ENCODE peak calls at places on chromosomes 5 and 9, in five cellular contexts. B is A549, C is foreskin keratinocyte, E is WTC11, K is Peyer's patch. Z is an unnamed sample.

GRCh38 chr5:1552469-1553255 is 28.9 kb upstream of the LPCAT1 start:
- DNase-seq in B (no peak), C (no peak), E (no peak), K (no peak), Z (no peak)

GRCh38 chr5:66898241-66899039 is 298.2 kb downstream of the CD180 start:
- DNase-seq in B (no peak), C (no peak), E (no peak), K (no peak), Z (no peak)

GRCh38 chr9:134335095-134335489 is 8.8 kb downstream of the RXRA start:
- DNase-seq in B (no peak), C (peak), E (no peak), K (no peak), Z (no peak)

GRCh38 chr9:33222031-33222430 is 17.9 kb upstream of the SPINK4 start:
- DNase-seq in B (no peak), C (peak), E (no peak), K (no peak), Z (no peak)

GRCh38 chr9:75378036-75378435 is 289.7 kb downstream of the OSTF1 start:
- DNase-seq in B (peak), C (no peak), E (no peak), K (no peak), Z (no peak)

GRCh38 chr9:133127340-133127981 is 6.4 kb upstream of the RALGDS start:
- DNase-seq in B (no peak), C (peak), E (no peak), K (no peak), Z (no peak)

GRCh38 chr5:135048930-135049329 is 14.9 kb upstream of the PITX1 start:
- DNase-seq in B (no peak), C (no peak), E (no peak), K (no peak), Z (no peak)

GRCh38 chr5:40909233-40909632 is at the start of gene C7:
- DNase-seq in B (no peak), C (no peak), E (no peak), K (no peak), Z (no peak)

GRCh38 chr5:180135128-180135955 is 63.8 kb upstream of the RNF130 start:
- DNase-seq in B (no peak), C (peak), E (no peak), K (peak), Z (no peak)

GRCh38 chr5:7471710-7472109 is 75.8 kb downstream of the ADCY2 start:
- DNase-seq in B (no peak), C (no peak), E (no peak), K (no peak), Z (no peak)

GRCh38 chr9:111980398-111980797 is 83.8 kb downstream of the UGCG start:
- DNase-seq in B (no peak), C (no peak), E (no peak), K (no peak), Z (no peak)

GRCh38 chr9:135500071-135500524 is 384 bp upstream of the MRPS2 start:
- DNase-seq in B (no peak), C (peak), E (no peak), K (no peak), Z (no peak)

GRCh38 chr9:111925017-111925770 is 28.6 kb downstream of the UGCG start:
- DNase-seq in B (no peak), C (no peak), E (no peak), K (no peak), Z (no peak)

GRCh38 chr5:36878421-36879088 is 2.0 kb downstream of the NIPBL start:
- DNase-seq in B (no peak), C (no peak), E (peak), K (no peak), Z (peak)

GRCh38 chr5:40615586-40616193 is 64.0 kb upstream of the PTGER4 start:
- DNase-seq in B (no peak), C (peak), E (no peak), K (no peak), Z (no peak)

GRCh38 chr5:161703528-161703927 is 18.0 kb downstream of the GABRA6 start:
- DNase-seq in B (no peak), C (no peak), E (no peak), K (no peak), Z (no peak)

GRCh38 chr9:110056062-110056461 is 151.9 kb downstream of the C9orf152 start:
- DNase-seq in B (no peak), C (no peak), E (no peak), K (no peak), Z (no peak)

GRCh38 chr5:147633173-147633572 is 123.3 kb upstream of the DPYSL3 start:
- DNase-seq in B (no peak), C (no peak), E (no peak), K (no peak), Z (no peak)

GRCh38 chr5:55363861-55364260 is 56.1 kb downstream of the MTREX start:
- DNase-seq in B (no peak), C (no peak), E (no peak), K (no peak), Z (no peak)

GRCh38 chr5:40291338-40291737 is 388.4 kb upstream of the PTGER4 start:
- DNase-seq in B (no peak), C (peak), E (no peak), K (no peak), Z (no peak)

GRCh38 chr9:134434896-134435506 is 108.7 kb downstream of the RXRA start:
- DNase-seq in B (peak), C (peak), E (no peak), K (peak), Z (no peak)

GRCh38 chr5:179195561-179196419 is 135.6 kb downstream of the ZNF354C start:
- DNase-seq in B (no peak), C (no peak), E (peak), K (no peak), Z (no peak)

GRCh38 chr9:98577446-98577845 is 131.3 kb downstream of the GABBR2 start:
- DNase-seq in B (no peak), C (no peak), E (no peak), K (no peak), Z (no peak)

GRCh38 chr5:159412284-159413046 is 82.2 kb upstream of the IL12B start:
- DNase-seq in B (no peak), C (no peak), E (no peak), K (peak), Z (no peak)

GRCh38 chr9:127707766-127708165 is 978 bp downstream of the CFAP157 start:
- DNase-seq in B (peak), C (no peak), E (no peak), K (no peak), Z (no peak)

GRCh38 chr5:107542831-107543231 is 127.9 kb downstream of the EFNA5 start:
- DNase-seq in B (peak), C (peak), E (no peak), K (peak), Z (no peak)

GRCh38 chr9:110047955-110048472 is 159.9 kb downstream of the C9orf152 start:
- DNase-seq in B (no peak), C (no peak), E (peak), K (peak), Z (peak)

GRCh38 chr9:13049223-13049622 is 230.3 kb downstream of the MPDZ start:
- DNase-seq in B (no peak), C (no peak), E (no peak), K (no peak), Z (no peak)

GRCh38 chr5:137190441-137190840 is 308.7 kb downstream of the SPOCK1 start:
- DNase-seq in B (no peak), C (peak), E (no peak), K (no peak), Z (no peak)

GRCh38 chr9:89073397-89073796 is 82.1 kb downstream of the S1PR3 start:
- DNase-seq in B (no peak), C (no peak), E (no peak), K (no peak), Z (no peak)

GRCh38 chr5:2298746-2299145 is 416.0 kb upstream of the IRX4 start:
- DNase-seq in B (no peak), C (no peak), E (no peak), K (no peak), Z (no peak)

GRCh38 chr5:95862636-95863382 is 40.3 kb upstream of the GLRX start:
- DNase-seq in B (no peak), C (no peak), E (no peak), K (no peak), Z (no peak)

GRCh38 chr9:76873056-76873792 is 32.7 kb downstream of the PRUNE2 start:
- DNase-seq in B (no peak), C (no peak), E (peak), K (no peak), Z (peak)

GRCh38 chr5:57681942-57682341 is 199.3 kb upstream of the ACTBL2 start:
- DNase-seq in B (no peak), C (peak), E (no peak), K (no peak), Z (no peak)

GRCh38 chr9:95088421-95089161 is 228.9 kb downstream of the FANCC start:
- DNase-seq in B (no peak), C (no peak), E (no peak), K (no peak), Z (no peak)

GRCh38 chr9:101566904-101567724 is 27.7 kb downstream of the PPP3R2 start:
- DNase-seq in B (peak), C (peak), E (peak), K (no peak), Z (peak)
- TF ChIP-seq CTCF in B (peak), C (peak), E (no peak), K (no peak), Z (peak)

GRCh38 chr5:115028557-115028956 is 141.2 kb downstream of the TRIM36 start:
- DNase-seq in B (no peak), C (no peak), E (no peak), K (no peak), Z (no peak)

GRCh38 chr5:115033861-115034260 is 135.8 kb downstream of the TRIM36 start:
- DNase-seq in B (peak), C (no peak), E (peak), K (no peak), Z (peak)
- TF ChIP-seq CTCF in B (no peak), C (peak), E (peak), K (no peak), Z (no peak)

DNA sequence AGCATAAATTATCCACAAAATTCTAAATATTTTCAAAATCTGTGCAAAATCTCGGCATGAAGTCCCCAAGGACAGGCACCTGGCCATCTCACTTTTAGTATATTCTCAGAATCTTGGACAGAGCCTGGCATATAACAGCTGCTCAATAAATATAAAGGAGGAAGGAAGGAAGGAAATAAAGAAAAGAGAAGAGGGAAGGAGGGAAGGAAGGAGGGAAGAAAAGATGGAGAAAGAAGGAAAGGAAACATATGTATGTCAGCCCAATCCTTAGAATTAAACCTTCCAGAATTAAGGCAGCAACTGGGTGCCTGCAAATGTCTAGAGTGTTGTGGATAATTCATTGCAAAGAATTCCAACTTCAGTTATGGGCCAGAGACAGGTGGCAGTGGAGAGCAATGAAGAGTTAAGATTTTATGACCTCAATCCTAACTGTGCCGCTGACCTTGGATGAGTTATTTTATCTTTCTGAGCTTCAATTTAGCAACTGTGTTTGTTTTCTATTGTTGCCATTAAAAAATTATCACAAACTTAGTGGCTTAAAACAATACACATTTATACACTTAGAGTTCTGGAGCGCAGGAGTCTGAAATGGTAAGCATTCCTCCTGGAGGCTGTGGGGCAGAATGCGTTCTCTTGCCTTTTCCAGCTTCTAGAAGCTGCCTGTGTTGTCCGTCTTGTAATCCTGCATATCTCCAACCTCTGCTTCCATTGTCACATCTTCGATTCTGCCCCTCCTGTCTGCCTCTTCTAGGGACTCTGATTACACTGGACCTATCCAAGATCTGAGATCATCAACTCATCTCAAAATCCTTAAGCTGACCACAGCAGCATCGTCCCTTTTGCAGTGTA is 200.8 kb upstream of the MSX2 start:
- DNase-seq in B (peak), C (no peak), E (no peak), K (no peak), Z (no peak)
- TF ChIP-seq CTCF in B (peak), C (peak), E (no peak), K (no peak), Z (no peak)

DNA sequence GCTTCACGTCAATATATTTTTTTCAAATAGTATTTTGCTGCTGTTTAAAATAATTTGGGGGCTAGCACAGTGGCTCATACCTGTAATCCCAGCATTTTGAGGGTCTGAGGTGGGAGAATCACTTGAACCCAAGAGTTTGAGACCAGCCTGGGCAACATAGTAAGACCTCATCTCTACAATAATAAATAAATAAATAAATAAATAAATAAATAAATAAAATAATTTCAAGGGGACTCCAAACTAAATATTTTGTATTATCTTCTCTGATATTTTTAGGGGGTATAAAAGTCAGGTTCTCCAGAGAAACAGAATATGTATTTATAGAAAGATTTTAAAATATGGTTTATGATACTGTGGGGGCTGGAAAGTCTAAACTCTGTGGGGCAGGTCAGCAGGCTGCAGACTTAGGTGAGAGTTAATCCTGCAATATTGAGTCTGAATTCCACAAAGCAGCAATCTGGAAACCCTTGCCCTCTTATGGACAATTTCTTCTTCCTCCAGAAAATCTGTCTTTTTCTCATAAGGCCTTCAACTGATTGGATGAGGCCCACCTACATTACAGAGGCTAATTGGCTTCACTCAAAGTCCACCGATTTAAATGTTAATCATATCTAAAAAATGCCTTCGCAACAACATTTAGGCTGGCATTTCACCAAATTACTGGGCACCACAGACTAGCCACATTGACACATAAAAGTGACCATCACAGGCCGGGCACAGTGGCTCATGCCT is 53.5 kb downstream of the DRD1 start:
- DNase-seq in B (no peak), C (no peak), E (no peak), K (no peak), Z (no peak)
- TF ChIP-seq CTCF in B (no peak), C (no peak), E (no peak), K (no peak), Z (no peak)

DNA sequence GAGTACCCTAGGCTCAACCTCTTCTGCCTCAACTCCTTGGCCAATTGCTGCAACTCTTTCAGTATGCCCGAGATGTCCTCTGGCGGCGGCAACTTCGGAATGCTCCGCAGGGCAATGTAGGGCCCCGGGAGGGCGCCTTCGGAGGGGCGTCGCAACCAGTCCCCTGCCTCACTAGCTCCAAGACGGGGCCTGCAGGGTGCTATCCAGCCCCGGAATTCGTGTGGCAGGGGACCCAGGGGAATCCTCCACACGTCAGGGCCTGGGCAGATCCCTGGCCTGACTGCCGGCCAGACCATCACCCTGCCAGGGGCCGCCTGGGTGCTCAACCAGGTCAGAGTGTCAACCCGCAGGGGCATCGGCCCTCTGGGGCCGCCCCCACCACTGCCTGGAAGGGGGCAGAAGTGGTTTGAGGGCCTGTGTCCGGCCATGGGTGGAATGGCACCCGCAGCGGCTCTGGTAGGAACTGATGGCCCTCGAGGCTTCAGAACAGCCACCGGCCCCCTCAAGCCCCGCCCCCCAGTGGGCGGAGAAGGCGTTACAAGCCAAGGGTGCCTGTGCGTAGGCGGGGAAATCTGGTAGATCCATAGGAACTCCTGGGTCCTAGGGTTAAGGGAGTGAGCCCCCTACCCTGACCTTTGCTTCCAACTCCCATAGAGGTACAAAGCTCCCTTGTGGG is at the start of gene POU5F2:
- DNase-seq in B (no peak), C (no peak), E (peak), K (no peak), Z (no peak)
- TF ChIP-seq CTCF in B (no peak), C (no peak), E (peak), K (no peak), Z (no peak)